ENCODE peak calls at places on chromosomes 16 and 17, in six cellular contexts. Y, P, H, Q, J and X are unnamed samples.

GRCh38 chr16:17561056-17561455 is 90.3 kb upstream of the XYLT1 start:
- DNase-seq in P (no peak), J (peak; percentile 36), H (no peak), Q (no peak), Y (no peak), X (no peak)

GRCh38 chr17:39603304-39604016 is 4.3 kb downstream of the NEUROD2 start:
- DNase-seq in J (no peak), Y (no peak), H (no peak), Q (no peak), P (no peak), X (no peak)

GRCh38 chr17:32235588-32235987 is 30.0 kb upstream of the RHBDL3 start:
- DNase-seq in Y (no peak), Q (no peak), J (no peak), P (no peak), H (no peak), X (no peak)

GRCh38 chr17:46097497-46097896 is 95.7 kb downstream of the KANSL1 start:
- DNase-seq in J (no peak), P (no peak), H (no peak), Y (no peak), Q (no peak), X (no peak)

GRCh38 chr16:24995033-24995432 is 20.1 kb downstream of the ARHGAP17 start:
- DNase-seq in Q (no peak), P (no peak), J (no peak), Y (no peak), H (no peak), X (no peak)

GRCh38 chr16:2196162-2196980 is at the start of gene CASKIN1:
- DNase-seq in P (no peak), J (peak; percentile 83), Q (no peak), H (no peak), Y (no peak), X (no peak)

GRCh38 chr17:32486091-32486700 is 597 bp upstream of the CDK5R1 start:
- DNase-seq in P (peak; percentile 70), H (peak; percentile 76), Q (peak; percentile 79), J (peak; percentile 95), Y (peak; percentile 43), X (peak; percentile 62)

GRCh38 chr17:18172528-18173278 is 10.9 kb upstream of the ALKBH5 start:
- DNase-seq in P (no peak), H (no peak), J (no peak), Q (no peak), Y (no peak), X (no peak)

GRCh38 chr17:13134106-13134505 is 116.3 kb upstream of the ELAC2 start:
- DNase-seq in Q (no peak), H (no peak), P (no peak), Y (no peak), J (no peak), X (no peak)

GRCh38 chr17:6531575-6531974 is 24.8 kb downstream of the PITPNM3 start:
- DNase-seq in P (no peak), H (no peak), J (no peak), Y (no peak), Q (peak; percentile 32), X (no peak)

GRCh38 chr17:50034504-50035364 is 21.2 kb upstream of the ITGA3 start:
- DNase-seq in J (no peak), Y (no peak), P (no peak), Q (no peak), H (no peak), X (no peak)

GRCh38 chr17:28970879-28971278 is 19.6 kb upstream of the PHF12 start:
- DNase-seq in Y (no peak), J (no peak), H (no peak), P (no peak), Q (no peak), X (peak; percentile 43)

GRCh38 chr17:43309505-43310329 is 75.9 kb upstream of the RNU2-1 start:
- DNase-seq in H (no peak), P (no peak), Y (no peak), J (no peak), Q (peak; percentile 51), X (peak; percentile 2)

GRCh38 chr17:29616300-29617048 is 6.2 kb downstream of the CORO6 start:
- DNase-seq in Q (no peak), P (no peak), Y (no peak), J (no peak), H (no peak), X (no peak)

GRCh38 chr17:14203392-14203791 is 33.3 kb downstream of the CDRT15 start:
- DNase-seq in H (no peak), Q (no peak), P (no peak), J (no peak), Y (no peak), X (no peak)

GRCh38 chr16:70460737-70461261 is 6.4 kb downstream of the FCSK start:
- DNase-seq in P (peak; percentile 64), J (no peak), Q (no peak), Y (no peak), H (no peak), X (no peak)

GRCh38 chr16:66899310-66899944 is 19.1 kb downstream of the PDP2 start:
- DNase-seq in H (no peak), Q (no peak), P (no peak), J (no peak), Y (no peak), X (no peak)

GRCh38 chr17:41264599-41264998 is 579 bp upstream of the KRTAP9-6 start:
- DNase-seq in Y (no peak), P (peak; percentile 0), J (no peak), H (no peak), Q (no peak), X (no peak)

DNA sequence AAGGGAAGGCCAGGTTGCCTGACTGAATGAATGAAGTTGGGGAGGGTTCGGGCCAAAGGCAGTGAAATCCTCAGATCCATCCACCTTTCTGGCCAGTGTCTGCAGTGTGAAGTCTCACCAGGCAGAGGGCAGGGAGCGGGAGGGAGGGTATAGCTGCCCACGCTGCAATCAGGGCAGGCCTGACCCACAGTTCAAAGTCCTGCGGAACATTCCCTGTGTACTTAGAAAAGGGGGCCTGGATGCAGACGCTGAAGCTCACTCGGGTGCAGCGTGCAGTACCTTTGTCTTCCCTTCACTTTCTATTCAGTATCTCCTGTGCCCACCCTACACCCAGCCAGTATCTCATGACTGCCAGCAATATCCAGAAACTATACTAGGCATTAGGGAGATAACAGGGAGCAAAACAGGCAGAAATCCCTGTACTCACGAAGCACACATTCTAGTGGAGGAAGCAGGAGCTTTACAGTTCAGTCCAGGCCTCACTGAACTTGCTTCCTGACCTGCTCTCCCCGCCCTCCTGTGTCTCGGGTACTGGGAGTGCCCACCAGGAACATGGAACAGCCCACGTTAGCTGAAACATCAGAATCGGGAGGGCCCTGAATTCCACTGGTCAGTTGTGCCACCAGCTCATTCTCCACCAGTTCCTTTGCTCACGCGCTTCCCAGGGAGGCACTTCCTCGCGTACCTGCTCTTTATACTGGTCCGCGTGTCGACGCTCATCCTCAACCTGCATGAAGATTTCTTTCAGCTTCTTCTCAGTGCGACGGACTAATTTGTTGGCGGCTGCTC is 42.2 kb downstream of the NDEL1 start:
- DNase-seq in J (no peak), H (no peak), Y (no peak), Q (no peak), P (no peak), X (no peak)
- TF ChIP-seq POLR2AphosphoS5 in J (no peak), H (no peak), Y (no peak), Q (no peak), P (no peak), X (no peak)

GRCh38 chr17:3893003-3893719 is at the start of gene CAMKK1:
- DNase-seq in H (peak; percentile 91), J (peak; percentile 99), P (peak; percentile 83), Y (peak; percentile 45), Q (peak; percentile 95), X (peak; percentile 85)
- TF ChIP-seq POLR2A in H (no peak), J (no peak), P (no peak), Y (no peak), Q (no peak), X (peak; percentile 36)

GRCh38 chr16:47861999-47862398 is 293.8 kb downstream of the ABCC12 start:
- DNase-seq in J (no peak), P (no peak), Y (no peak), H (no peak), Q (no peak), X (no peak)

GRCh38 chr16:47853635-47854034 is 302.2 kb downstream of the ABCC12 start:
- DNase-seq in H (no peak), Y (no peak), Q (no peak), P (no peak), J (no peak), X (no peak)

GRCh38 chr16:47855431-47855830 is 300.4 kb downstream of the ABCC12 start:
- DNase-seq in J (no peak), P (no peak), H (no peak), Q (no peak), Y (no peak), X (no peak)

GRCh38 chr16:47854737-47855136 is 301.1 kb downstream of the ABCC12 start:
- DNase-seq in H (no peak), J (no peak), Q (no peak), P (no peak), Y (no peak), X (no peak)

GRCh38 chr16:47858333-47859067 is 297.3 kb downstream of the ABCC12 start:
- DNase-seq in Q (no peak), H (no peak), J (no peak), P (no peak), Y (no peak), X (no peak)
- TF ChIP-seq POLR2AphosphoS5 in Q (no peak), H (no peak), J (no peak), P (no peak), Y (no peak), X (no peak)

GRCh38 chr17:80151333-80151732 is 4.4 kb upstream of the EIF4A3 start:
- DNase-seq in Y (no peak), H (no peak), P (no peak), Q (peak; percentile 17), J (no peak), X (no peak)

GRCh38 chr17:80146121-80147034 is 550 bp downstream of the EIF4A3 start:
- DNase-seq in H (no peak), P (peak; percentile 27), J (no peak), Y (no peak), Q (peak; percentile 47), X (no peak)

GRCh38 chr17:80145076-80146075 is 1.6 kb downstream of the EIF4A3 start:
- DNase-seq in J (no peak), Y (no peak), Q (peak; percentile 49), H (no peak), P (peak; percentile 25), X (no peak)

GRCh38 chr17:80142929-80143328 is 4.0 kb downstream of the EIF4A3 start:
- DNase-seq in P (no peak), J (no peak), Q (peak; percentile 5), H (no peak), Y (no peak), X (no peak)

DNA sequence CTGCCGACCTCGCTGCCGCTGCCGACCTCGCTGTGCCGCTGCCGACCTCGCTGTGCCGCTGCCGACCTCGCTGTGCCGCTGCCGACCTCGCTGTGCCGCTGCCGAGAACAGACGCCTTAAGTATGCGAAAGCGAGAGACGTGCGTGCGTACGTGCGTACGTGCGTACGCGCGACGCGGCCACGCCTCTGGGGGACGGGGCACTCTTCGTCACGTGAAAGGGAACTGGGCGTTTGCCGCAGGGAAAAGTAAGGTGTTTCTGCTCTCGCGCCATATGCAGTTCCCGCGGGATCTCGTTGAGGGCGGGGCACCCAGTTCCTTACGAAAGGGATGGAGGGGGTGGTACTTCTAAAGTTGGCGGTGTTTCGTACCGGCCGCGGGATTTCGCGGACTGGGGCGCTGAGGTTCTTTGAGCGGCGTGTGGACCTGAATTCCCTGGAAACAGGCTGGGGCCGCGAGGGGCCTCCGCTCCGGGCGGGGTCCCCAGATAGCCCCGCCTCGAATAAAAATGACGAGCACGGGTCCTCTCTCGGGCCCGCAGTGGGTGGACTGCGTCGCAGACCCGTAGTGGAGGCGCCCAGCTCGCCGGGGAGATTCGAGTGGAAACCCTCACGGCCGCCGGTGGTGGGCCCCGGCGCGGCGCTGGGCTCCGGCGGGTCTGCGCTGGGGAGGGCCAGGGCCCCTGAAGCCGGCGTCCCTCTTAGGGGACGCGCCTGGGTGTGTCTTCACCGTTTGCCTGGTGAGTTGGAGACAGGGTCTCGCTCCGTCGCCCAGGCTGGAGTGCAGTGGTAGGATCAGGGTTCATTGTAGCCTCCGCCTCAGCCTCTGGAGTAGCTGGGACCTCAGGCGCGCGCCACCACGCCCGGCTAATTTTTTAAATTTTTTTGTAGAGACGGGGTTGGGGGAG is at the start of gene EIF4A3:
- DNase-seq in P (peak; percentile 100), Q (peak; percentile 99), Y (peak; percentile 99), H (peak; percentile 98), J (peak; percentile 99), X (peak; percentile 99)
- TF ChIP-seq POLR2A in P (peak; percentile 75), Q (peak; percentile 54), Y (peak; percentile 97), H (no peak), J (peak; percentile 87), X (peak; percentile 95)